ENCODE peak calls at places on chromosome 12, in ten cellular contexts. N is pancreas; I is AG04450; V is heart left ventricle; U is cardiac muscle cell; T is neural crest cell; A is cardiac fibroblast; S is astrocyte of the cerebellum; W is CD8-positive, alpha-beta T cell; Z is foreskin fibroblast. L is an unnamed sample.

GRCh38 chr12:68798880-68799229 is 9.1 kb upstream of the MDM2 start:
- DNase-seq in N (no peak), I (no peak), V (no peak), U (no peak), T (no peak), A (no peak), S (no peak), W (no peak), Z (no peak), L (no peak)

GRCh38 chr12:50991296-50991695 is 34.9 kb downstream of the SLC11A2 start:
- DNase-seq in N (no peak), I (no peak), V (no peak), U (no peak), T (no peak), A (no peak), S (no peak), W (no peak), Z (no peak), L (no peak)

GRCh38 chr12:111216387-111217159 is 152.3 kb downstream of the PHETA1 start:
- DNase-seq in N (peak), I (no peak), V (no peak), U (no peak), T (no peak), A (no peak), S (no peak), W (no peak), Z (no peak), L (no peak)

GRCh38 chr12:29599397-29599796 is 101.9 kb upstream of the OVCH1 start:
- DNase-seq in N (no peak), I (no peak), V (peak), U (no peak), T (no peak), A (peak), S (no peak), W (no peak), Z (no peak), L (no peak)

GRCh38 chr12:3632256-3633240 is 120.4 kb downstream of the CRACR2A start:
- DNase-seq in N (no peak), I (no peak), V (no peak), U (no peak), T (no peak), A (peak), S (no peak), W (no peak), Z (peak), L (no peak)

GRCh38 chr12:6362383-6362782 is 13.0 kb downstream of the SCNN1A start:
- DNase-seq in N (no peak), I (no peak), V (no peak), U (no peak), T (no peak), A (no peak), S (no peak), W (no peak), Z (no peak), L (no peak)

GRCh38 chr12:34398366-34398705 is 376.0 kb downstream of the ALG10 start:
- DNase-seq in N (peak), I (no peak), V (peak), U (no peak), T (no peak), A (no peak), S (no peak), W (no peak), Z (no peak), L (no peak)

GRCh38 chr12:131442337-131442918 is 268.5 kb upstream of the SFSWAP start:
- DNase-seq in N (no peak), I (no peak), V (no peak), U (no peak), T (no peak), A (no peak), S (no peak), W (no peak), Z (no peak), L (no peak)

GRCh38 chr12:19507823-19508222 is 68.5 kb downstream of the AEBP2 start:
- DNase-seq in N (no peak), I (no peak), V (no peak), U (no peak), T (no peak), A (peak), S (peak), W (no peak), Z (no peak), L (no peak)

GRCh38 chr12:59383426-59383822 is 212.4 kb upstream of the SLC16A7 start:
- DNase-seq in N (no peak), I (peak), V (no peak), U (no peak), T (no peak), A (peak), S (no peak), W (no peak), Z (peak), L (no peak)

GRCh38 chr12:57196956-57197355 is 19.6 kb upstream of the NXPH4 start:
- DNase-seq in N (no peak), I (no peak), V (no peak), U (no peak), T (no peak), A (no peak), S (no peak), W (no peak), Z (no peak), L (no peak)

GRCh38 chr12:127964717-127965116 is 302.3 kb upstream of the TMEM132C start:
- DNase-seq in N (no peak), I (no peak), V (no peak), U (no peak), T (no peak), A (no peak), S (no peak), W (no peak), Z (no peak), L (no peak)

GRCh38 chr12:121326996-121327674 is 25.1 kb downstream of the ANAPC5 start:
- DNase-seq in N (no peak), I (no peak), V (no peak), U (no peak), T (no peak), A (no peak), S (no peak), W (no peak), Z (no peak), L (no peak)

GRCh38 chr12:13100882-13101769 is 2.3 kb downstream of the GSG1 start:
- DNase-seq in N (peak), I (peak), V (peak), U (peak), T (peak), A (peak), S (peak), W (peak), Z (peak), L (peak)

GRCh38 chr12:2300886-2301285 is 248.1 kb downstream of the CACNA1C start:
- DNase-seq in N (no peak), I (no peak), V (no peak), U (no peak), T (no peak), A (no peak), S (no peak), W (no peak), Z (no peak), L (no peak)

GRCh38 chr12:67649165-67650126 is 901 bp downstream of the DYRK2 start:
- DNase-seq in N (peak), I (no peak), V (peak), U (peak), T (peak), A (no peak), S (no peak), W (no peak), Z (no peak), L (peak)

GRCh38 chr12:54983536-54984102 is 943 bp downstream of the TESPA1 start:
- DNase-seq in N (no peak), I (no peak), V (no peak), U (no peak), T (no peak), A (no peak), S (no peak), W (no peak), Z (no peak), L (no peak)

GRCh38 chr12:47891356-47891755 is 13.4 kb downstream of the VDR start:
- DNase-seq in N (no peak), I (no peak), V (no peak), U (no peak), T (no peak), A (no peak), S (no peak), W (no peak), Z (no peak), L (no peak)

GRCh38 chr12:55619352-55620138 is 17.1 kb upstream of the OR10P1 start:
- DNase-seq in N (no peak), I (peak), V (peak), U (peak), T (peak), A (peak), S (peak), W (no peak), Z (peak), L (peak)

GRCh38 chr12:62588916-62589315 is 122.3 kb downstream of the MON2 start:
- DNase-seq in N (no peak), I (peak), V (no peak), U (no peak), T (no peak), A (peak), S (no peak), W (no peak), Z (no peak), L (no peak)

GRCh38 chr12:131642771-131643170 is 68.1 kb upstream of the SFSWAP start:
- DNase-seq in N (no peak), I (no peak), V (no peak), U (no peak), T (no peak), A (no peak), S (no peak), W (no peak), Z (no peak), L (no peak)

GRCh38 chr12:124599074-124599999 is 31.9 kb upstream of the NCOR2 start:
- DNase-seq in N (no peak), I (no peak), V (no peak), U (no peak), T (no peak), A (peak), S (peak), W (no peak), Z (peak), L (no peak)

GRCh38 chr12:129459886-129460285 is 443.9 kb downstream of the TMEM132D start:
- DNase-seq in N (no peak), I (no peak), V (no peak), U (no peak), T (no peak), A (no peak), S (no peak), W (no peak), Z (no peak), L (no peak)

GRCh38 chr12:124525927-124526692 is 41.3 kb downstream of the NCOR2 start:
- DNase-seq in N (no peak), I (no peak), V (no peak), U (no peak), T (no peak), A (no peak), S (no peak), W (no peak), Z (no peak), L (no peak)

GRCh38 chr12:31002361-31002725 is 71.3 kb upstream of the DDX11 start:
- DNase-seq in N (peak), I (no peak), V (no peak), U (no peak), T (no peak), A (no peak), S (no peak), W (no peak), Z (no peak), L (no peak)

GRCh38 chr12:25585021-25585523 is 32.0 kb upstream of the LMNTD1 start:
- DNase-seq in N (no peak), I (no peak), V (no peak), U (no peak), T (no peak), A (peak), S (peak), W (no peak), Z (peak), L (no peak)

GRCh38 chr12:107405436-107405835 is 280.2 kb upstream of the PWP1 start:
- DNase-seq in N (no peak), I (no peak), V (peak), U (no peak), T (no peak), A (no peak), S (no peak), W (no peak), Z (no peak), L (no peak)

GRCh38 chr12:109288571-109288970 is 20.5 kb downstream of the FOXN4 start:
- DNase-seq in N (no peak), I (no peak), V (no peak), U (no peak), T (no peak), A (peak), S (no peak), W (no peak), Z (no peak), L (no peak)

GRCh38 chr12:53345486-53346195 is 9.5 kb upstream of the SP7 start:
- DNase-seq in N (no peak), I (no peak), V (peak), U (no peak), T (no peak), A (peak), S (no peak), W (no peak), Z (peak), L (peak)

GRCh38 chr12:116497051-116497529 is 62.1 kb upstream of the MAP1LC3B2 start:
- DNase-seq in N (no peak), I (no peak), V (no peak), U (no peak), T (no peak), A (no peak), S (no peak), W (no peak), Z (no peak), L (no peak)

GRCh38 chr12:52531563-52532300 is 11.5 kb upstream of the KRT5 start:
- DNase-seq in N (no peak), I (no peak), V (no peak), U (no peak), T (no peak), A (no peak), S (no peak), W (no peak), Z (no peak), L (no peak)

GRCh38 chr12:5716221-5716620 is 228.8 kb downstream of the ANO2 start:
- DNase-seq in N (no peak), I (no peak), V (no peak), U (no peak), T (no peak), A (no peak), S (no peak), W (no peak), Z (no peak), L (no peak)

GRCh38 chr12:2806700-2807099 is 5.8 kb upstream of the ITFG2 start:
- DNase-seq in N (no peak), I (no peak), V (no peak), U (no peak), T (no peak), A (peak), S (no peak), W (no peak), Z (no peak), L (no peak)

GRCh38 chr12:46082473-46082872 is 92.1 kb upstream of the SCAF11 start:
- DNase-seq in N (no peak), I (no peak), V (no peak), U (no peak), T (no peak), A (no peak), S (no peak), W (no peak), Z (no peak), L (no peak)

GRCh38 chr12:112362309-112362708 is 19.9 kb downstream of the HECTD4 start:
- DNase-seq in N (no peak), I (no peak), V (no peak), U (no peak), T (no peak), A (no peak), S (no peak), W (no peak), Z (no peak), L (no peak)

GRCh38 chr12:105954891-105955607 is 183.7 kb downstream of the NUAK1 start:
- DNase-seq in N (no peak), I (no peak), V (no peak), U (peak), T (no peak), A (no peak), S (no peak), W (no peak), Z (no peak), L (no peak)

GRCh38 chr12:5088586-5089264 is 45.0 kb downstream of the KCNA5 start:
- DNase-seq in N (no peak), I (peak), V (peak), U (no peak), T (no peak), A (peak), S (no peak), W (no peak), Z (peak), L (no peak)

GRCh38 chr12:44618960-44619359 is 257.2 kb downstream of the NELL2 start:
- DNase-seq in N (no peak), I (no peak), V (no peak), U (no peak), T (no peak), A (no peak), S (no peak), W (no peak), Z (no peak), L (no peak)

GRCh38 chr12:65508281-65509035 is 230.0 kb downstream of the MSRB3 start:
- DNase-seq in N (no peak), I (no peak), V (no peak), U (no peak), T (no peak), A (no peak), S (no peak), W (no peak), Z (no peak), L (no peak)

GRCh38 chr12:65509953-65510352 is 231.5 kb downstream of the MSRB3 start:
- DNase-seq in N (no peak), I (no peak), V (no peak), U (no peak), T (no peak), A (no peak), S (no peak), W (no peak), Z (no peak), L (peak)

GRCh38 chr12:65510584-65511050 is 232.1 kb downstream of the MSRB3 start:
- DNase-seq in N (peak), I (no peak), V (peak), U (peak), T (peak), A (no peak), S (peak), W (no peak), Z (no peak), L (peak)

GRCh38 chr12:65511927-65512326 is 233.4 kb downstream of the MSRB3 start:
- DNase-seq in N (no peak), I (no peak), V (no peak), U (no peak), T (no peak), A (no peak), S (no peak), W (no peak), Z (no peak), L (no peak)

DNA sequence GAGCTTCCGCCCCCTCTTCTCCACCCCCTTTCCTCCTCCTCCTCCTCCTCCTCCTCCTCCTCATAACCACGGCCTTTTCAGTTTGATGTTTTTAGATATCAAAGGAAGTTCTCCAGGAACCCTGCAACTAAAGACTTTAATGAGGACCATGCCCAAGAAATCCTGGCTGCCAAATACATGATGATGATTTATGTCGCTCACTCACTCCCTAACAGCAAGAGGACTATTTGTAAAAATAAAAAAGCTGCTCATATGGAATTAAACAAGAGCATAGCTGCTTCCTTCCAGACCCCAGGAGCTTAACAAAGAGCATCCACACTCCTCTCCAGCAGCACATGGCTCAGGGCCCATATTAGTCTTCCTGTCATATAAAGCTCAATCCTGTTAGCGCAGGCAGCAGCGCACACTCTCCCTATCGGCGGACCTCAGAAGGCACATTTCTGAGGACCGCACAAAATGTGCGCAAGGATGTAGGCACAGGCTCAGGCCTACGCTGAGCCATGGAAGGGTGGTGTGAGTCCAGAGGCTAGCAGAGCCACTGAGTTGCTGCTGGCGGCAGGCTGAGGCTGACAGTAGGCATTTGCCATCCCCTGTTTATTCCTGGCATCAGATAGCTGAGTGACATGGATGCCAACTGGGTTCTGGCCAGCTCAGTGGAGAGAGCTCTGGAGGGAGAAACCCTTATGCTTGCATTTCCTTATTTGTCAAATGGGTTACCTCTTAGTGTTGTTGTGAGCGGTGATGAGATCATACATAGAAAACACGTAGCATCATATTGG is 232.8 kb downstream of the MSRB3 start:
- DNase-seq in N (no peak), I (no peak), V (peak), U (no peak), T (no peak), A (no peak), S (no peak), W (no peak), Z (no peak), L (no peak)
- TF ChIP-seq CTCF in N (no peak), I (no peak), V (no peak), U (no peak), T (no peak), A (no peak), S (peak), W (no peak), Z (no peak), L (no peak)

DNA sequence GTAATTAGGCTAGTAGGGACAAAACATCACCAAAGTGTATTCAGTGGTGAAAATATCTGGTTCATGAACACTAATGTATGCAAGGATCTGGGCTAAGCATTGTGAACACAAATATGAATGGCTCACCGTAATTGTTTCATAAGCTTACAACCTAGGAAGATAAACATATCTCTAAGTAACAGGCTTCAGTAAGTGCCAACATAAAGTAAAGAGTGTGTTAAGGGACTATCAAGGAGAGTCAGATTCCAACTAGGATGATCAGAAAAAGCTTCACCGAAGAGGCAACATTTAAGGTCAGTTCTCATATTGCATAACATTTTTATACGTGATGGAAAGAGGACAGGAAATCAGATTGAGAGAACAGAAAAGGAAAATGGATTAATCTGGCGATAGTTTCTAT is 29.4 kb downstream of the ABCC9 start:
- DNase-seq in N (no peak), I (no peak), V (no peak), U (no peak), T (no peak), A (peak), S (no peak), W (no peak), Z (no peak), L (no peak)
- TF ChIP-seq CTCF in N (no peak), I (no peak), V (no peak), U (no peak), T (no peak), A (no peak), S (no peak), W (no peak), Z (no peak), L (no peak)

GRCh38 chr12:22043943-22044342 is 2.1 kb upstream of the CMAS start:
- DNase-seq in N (no peak), I (no peak), V (no peak), U (no peak), T (no peak), A (no peak), S (no peak), W (no peak), Z (no peak), L (no peak)
- TF ChIP-seq CTCF in N (no peak), I (no peak), V (no peak), U (no peak), T (no peak), A (no peak), S (no peak), W (no peak), Z (no peak), L (no peak)

DNA sequence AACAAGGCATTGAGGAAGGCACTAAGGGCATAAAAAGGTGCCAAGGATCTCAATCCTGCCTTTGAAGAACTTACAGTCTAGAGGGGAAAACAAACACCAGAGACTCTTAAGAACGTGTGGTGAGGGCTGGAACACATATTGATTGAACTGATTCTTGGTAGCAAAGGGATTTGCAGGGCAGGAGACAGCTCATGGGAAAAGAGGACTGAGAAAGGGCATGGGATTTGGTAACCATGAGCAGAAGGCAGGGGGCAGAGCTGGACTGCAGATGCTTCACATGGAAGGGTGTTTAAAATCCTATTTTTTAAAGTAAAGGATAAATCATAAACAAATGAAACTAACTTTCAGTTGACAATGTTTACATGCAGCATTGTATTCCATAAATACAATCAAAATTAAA is 203.1 kb downstream of the ITPR2 start:
- DNase-seq in N (no peak), I (no peak), V (no peak), U (no peak), T (no peak), A (peak), S (no peak), W (no peak), Z (peak), L (no peak)
- TF ChIP-seq CTCF in N (no peak), I (peak), V (no peak), U (peak), T (no peak), A (peak), S (peak), W (no peak), Z (peak), L (no peak)

L was measured in nephron progenitor cell.